ENCODE peak calls at places on chromosomes 5 and 9, in nine cellular contexts. R is transverse colon, F is kidney, S is progenitor cell of endocrine pancreas, O is Calu3, T is GM13976, J is PC-9, B is brain microvascular endothelial cell, M is upper lobe of right lung. L is an unnamed sample.
A peak's percentile ranks its signal among the peaks of the same experiment; 100 is the strongest.

GRCh38 chr5:68505917-68506860 is 290.6 kb downstream of the PIK3R1 start:
- DNase-seq in R (no peak), F (no peak), S (no peak), O (no peak), T (no peak), J (peak; percentile 42), B (peak; percentile 14), M (no peak), L (no peak)

GRCh38 chr9:83322438-83322837 is 215.8 kb downstream of the FRMD3 start:
- DNase-seq in R (no peak), F (no peak), S (no peak), O (no peak), T (no peak), J (no peak), B (no peak), M (no peak), L (no peak)

GRCh38 chr5:175123542-175123941 is 320.4 kb downstream of the DRD1 start:
- DNase-seq in R (no peak), F (no peak), S (no peak), O (no peak), T (no peak), J (peak; percentile 36), B (no peak), M (no peak), L (no peak)

GRCh38 chr5:102946971-102947370 is 173.0 kb downstream of the GIN1 start:
- DNase-seq in R (no peak), F (no peak), S (no peak), O (no peak), T (no peak), J (no peak), B (no peak), M (no peak), L (no peak)

GRCh38 chr5:165244407-165244806 is 1739.0 kb downstream of the MAT2B start:
- DNase-seq in R (no peak), F (no peak), S (no peak), O (no peak), T (no peak), J (no peak), B (no peak), M (no peak), L (no peak)

GRCh38 chr5:78076351-78076750 is 218.1 kb downstream of the AP3B1 start:
- DNase-seq in R (no peak), F (no peak), S (no peak), O (no peak), T (no peak), J (no peak), B (no peak), M (no peak), L (no peak)

GRCh38 chr5:105978011-105978410 is 1692.7 kb downstream of the EFNA5 start:
- DNase-seq in R (no peak), F (no peak), S (no peak), O (no peak), T (no peak), J (no peak), B (no peak), M (no peak), L (no peak)

GRCh38 chr5:122078116-122078865 is at the start of gene LOX:
- DNase-seq in R (peak; percentile 61), F (peak; percentile 88), S (peak; percentile 16), O (peak; percentile 64), T (peak; percentile 26), J (peak; percentile 57), B (peak; percentile 95), M (peak; percentile 74), L (no peak)

GRCh38 chr5:160843240-160843639 is 8.8 kb downstream of the ATP10B start:
- DNase-seq in R (no peak), F (no peak), S (no peak), O (no peak), T (peak; percentile 6), J (no peak), B (no peak), M (no peak), L (no peak)

GRCh38 chr5:76114192-76114795 is 31.1 kb downstream of the SV2C start:
- DNase-seq in R (peak; percentile 80), F (no peak), S (no peak), O (no peak), T (no peak), J (no peak), B (no peak), M (no peak), L (no peak)

GRCh38 chr5:68932830-68933434 is 160.9 kb upstream of the SLC30A5 start:
- DNase-seq in R (no peak), F (no peak), S (no peak), O (no peak), T (no peak), J (no peak), B (no peak), M (no peak), L (no peak)

GRCh38 chr5:154779105-154779504 is 23.9 kb downstream of the LARP1 start:
- DNase-seq in R (no peak), F (no peak), S (no peak), O (peak; percentile 13), T (no peak), J (peak; percentile 75), B (peak; percentile 84), M (no peak), L (no peak)

GRCh38 chr9:121269888-121270254 is 1.9 kb downstream of the GSN start:
- DNase-seq in R (no peak), F (no peak), S (no peak), O (no peak), T (no peak), J (peak; percentile 33), B (no peak), M (no peak), L (no peak)

DNA sequence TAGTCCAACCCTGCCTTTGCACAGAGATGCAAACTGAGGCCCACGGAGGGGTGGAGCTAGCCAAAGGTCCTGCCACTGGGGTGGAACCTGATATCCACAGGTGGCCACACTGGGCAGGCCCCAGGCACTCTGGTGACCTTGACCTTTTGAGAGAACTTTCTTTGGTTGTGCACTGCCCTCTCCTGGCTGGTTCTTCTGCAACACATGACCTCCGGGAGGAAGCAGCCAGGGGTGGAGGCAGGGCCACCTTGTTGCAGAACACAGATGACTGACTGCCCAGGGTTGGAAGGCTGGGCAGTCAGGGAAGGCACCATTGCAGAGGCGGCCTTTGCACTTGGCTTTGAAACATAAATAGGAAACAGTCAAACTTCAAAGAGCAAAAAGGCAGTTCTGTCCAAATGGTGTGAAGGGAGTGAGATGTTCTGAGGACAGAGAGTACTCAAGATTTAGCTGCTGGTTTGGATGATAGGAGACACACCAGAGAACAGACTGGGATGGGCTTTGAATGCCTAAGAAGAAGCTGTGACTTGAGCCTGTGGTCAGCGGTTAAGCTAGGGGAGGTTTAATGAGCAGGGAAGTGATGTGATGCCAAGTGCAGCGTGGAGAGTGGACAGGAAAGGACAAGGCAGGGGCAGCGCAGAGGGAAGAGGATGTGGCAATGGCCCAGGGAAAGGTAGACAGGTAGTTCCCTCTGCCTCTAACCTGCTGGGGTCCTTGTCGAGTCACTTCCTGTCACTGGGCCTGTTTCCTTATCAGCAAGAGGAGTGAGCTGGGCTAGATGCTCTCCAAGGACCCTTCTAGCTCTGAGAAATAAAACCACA is 6.8 kb upstream of the TCOF1 start:
- DNase-seq in R (peak; percentile 79), F (peak; percentile 88), S (peak; percentile 55), O (peak; percentile 84), T (peak; percentile 81), J (peak; percentile 66), B (peak; percentile 61), M (peak; percentile 80), L (no peak)
- TF ChIP-seq CTCF in R (peak; percentile 64), F (peak; percentile 66), S (peak; percentile 70), O (peak; percentile 93), T (peak; percentile 72), J (peak; percentile 90), B (peak; percentile 83), M (peak; percentile 61), L (peak; percentile 12)

GRCh38 chr9:124764774-124765438 is 6.2 kb downstream of the NR6A1 start:
- DNase-seq in R (no peak), F (no peak), S (no peak), O (no peak), T (no peak), J (no peak), B (no peak), M (no peak), L (no peak)
- TF ChIP-seq CTCF in R (no peak), F (peak; percentile 31), S (peak; percentile 48), O (no peak), T (peak; percentile 22), J (peak; percentile 53), B (peak; percentile 36), M (peak; percentile 30), L (no peak)

GRCh38 chr9:89175739-89176360 is 2.8 kb downstream of the SHC3 start:
- DNase-seq in R (no peak), F (no peak), S (no peak), O (no peak), T (no peak), J (no peak), B (no peak), M (no peak), L (no peak)
- TF ChIP-seq CTCF in R (no peak), F (no peak), S (no peak), O (no peak), T (no peak), J (no peak), B (peak; percentile 43), M (peak; percentile 16), L (no peak)

DNA sequence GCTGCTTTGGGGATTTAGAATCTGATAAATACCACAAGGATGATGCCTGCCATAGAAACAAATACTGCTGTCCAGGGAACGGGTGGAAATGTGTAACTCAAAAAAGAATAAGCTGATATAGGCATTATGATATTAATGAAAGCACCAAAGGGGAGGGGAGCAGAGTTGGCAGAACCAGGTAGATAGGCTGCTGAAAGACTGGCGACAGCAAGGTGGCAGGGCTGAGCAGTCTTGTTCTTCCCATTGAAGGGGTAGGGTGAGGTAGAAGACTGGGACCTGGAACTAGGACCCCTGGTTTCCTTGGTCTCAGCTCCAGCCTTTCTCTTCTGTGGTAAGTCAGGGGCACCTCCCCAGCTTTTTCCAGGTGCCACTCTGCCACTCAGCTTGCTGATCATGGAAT is 31.4 kb upstream of the TMOD1 start:
- DNase-seq in R (no peak), F (no peak), S (no peak), O (peak; percentile 1), T (no peak), J (no peak), B (no peak), M (no peak), L (no peak)
- TF ChIP-seq CTCF in R (no peak), F (no peak), S (peak; percentile 19), O (no peak), T (peak; percentile 49), J (peak; percentile 52), B (peak; percentile 26), M (no peak), L (no peak)

GRCh38 chr5:127700237-127700766 is 2.9 kb upstream of the CCDC192 start:
- DNase-seq in R (no peak), F (no peak), S (no peak), O (no peak), T (no peak), J (no peak), B (no peak), M (no peak), L (no peak)
- TF ChIP-seq CTCF in R (no peak), F (no peak), S (no peak), O (no peak), T (no peak), J (no peak), B (no peak), M (no peak), L (no peak)

GRCh38 chr9:101480386-101480785 is 44.8 kb upstream of the ALDOB start:
- DNase-seq in R (peak; percentile 49), F (no peak), S (no peak), O (no peak), T (no peak), J (peak; percentile 69), B (no peak), M (no peak), L (no peak)
- TF ChIP-seq CTCF in R (no peak), F (no peak), S (no peak), O (no peak), T (no peak), J (no peak), B (no peak), M (no peak), L (no peak)

GRCh38 chr9:15096959-15097358 is 186.7 kb upstream of the FREM1 start:
- DNase-seq in R (no peak), F (no peak), S (no peak), O (no peak), T (no peak), J (no peak), B (no peak), M (no peak), L (no peak)
- TF ChIP-seq CTCF in R (no peak), F (no peak), S (no peak), O (no peak), T (no peak), J (no peak), B (no peak), M (no peak), L (no peak)